ENCODE peak calls at places on chromosomes 1 and 21, in six cellular contexts. H, I, V, M, C and S are unnamed samples. For H3K9me3, the result is how much of the 10 kb centered on the place peaks cover.

GRCh38 chr1:184686540-184686939 is 68.1 kb downstream of the EDEM3 start:
- DNase-seq in H (no peak), I (no peak), V (no peak), M (no peak), C (no peak), S (no peak)

GRCh38 chr1:208731976-208732821 is 488.0 kb upstream of the PLXNA2 start:
- DNase-seq in H (no peak), I (no peak), V (peak), M (no peak), C (no peak), S (no peak)

GRCh38 chr1:35120458-35121133 is 41.4 kb downstream of the ZMYM1 start:
- DNase-seq in H (no peak), I (no peak), V (peak), M (no peak), C (no peak), S (no peak)

GRCh38 chr1:154493276-154493675 is 8.7 kb upstream of the TDRD10 start:
- DNase-seq in H (no peak), I (no peak), V (no peak), M (no peak), C (peak), S (no peak)

GRCh38 chr1:10283318-10283984 is 73.1 kb downstream of the KIF1B start:
- DNase-seq in H (no peak), I (no peak), V (peak), M (no peak), C (no peak), S (no peak)

GRCh38 chr21:45864436-45864835 is 117.1 kb upstream of the COL6A1 start:
- DNase-seq in H (no peak), I (no peak), V (peak), M (no peak), C (no peak), S (no peak)

GRCh38 chr1:109493805-109494539 is at the start of gene CYB561D1:
- DNase-seq in H (no peak), I (peak), V (peak), M (peak), C (peak), S (peak)

GRCh38 chr21:36320421-36321324 is 676 bp downstream of the MORC3 start:
- DNase-seq in H (peak), I (no peak), V (peak), M (peak), C (peak), S (peak)

GRCh38 chr1:94745742-94746141 is 74.4 kb upstream of the SLC44A3 start:
- DNase-seq in H (no peak), I (no peak), V (no peak), M (no peak), C (no peak), S (no peak)

DNA sequence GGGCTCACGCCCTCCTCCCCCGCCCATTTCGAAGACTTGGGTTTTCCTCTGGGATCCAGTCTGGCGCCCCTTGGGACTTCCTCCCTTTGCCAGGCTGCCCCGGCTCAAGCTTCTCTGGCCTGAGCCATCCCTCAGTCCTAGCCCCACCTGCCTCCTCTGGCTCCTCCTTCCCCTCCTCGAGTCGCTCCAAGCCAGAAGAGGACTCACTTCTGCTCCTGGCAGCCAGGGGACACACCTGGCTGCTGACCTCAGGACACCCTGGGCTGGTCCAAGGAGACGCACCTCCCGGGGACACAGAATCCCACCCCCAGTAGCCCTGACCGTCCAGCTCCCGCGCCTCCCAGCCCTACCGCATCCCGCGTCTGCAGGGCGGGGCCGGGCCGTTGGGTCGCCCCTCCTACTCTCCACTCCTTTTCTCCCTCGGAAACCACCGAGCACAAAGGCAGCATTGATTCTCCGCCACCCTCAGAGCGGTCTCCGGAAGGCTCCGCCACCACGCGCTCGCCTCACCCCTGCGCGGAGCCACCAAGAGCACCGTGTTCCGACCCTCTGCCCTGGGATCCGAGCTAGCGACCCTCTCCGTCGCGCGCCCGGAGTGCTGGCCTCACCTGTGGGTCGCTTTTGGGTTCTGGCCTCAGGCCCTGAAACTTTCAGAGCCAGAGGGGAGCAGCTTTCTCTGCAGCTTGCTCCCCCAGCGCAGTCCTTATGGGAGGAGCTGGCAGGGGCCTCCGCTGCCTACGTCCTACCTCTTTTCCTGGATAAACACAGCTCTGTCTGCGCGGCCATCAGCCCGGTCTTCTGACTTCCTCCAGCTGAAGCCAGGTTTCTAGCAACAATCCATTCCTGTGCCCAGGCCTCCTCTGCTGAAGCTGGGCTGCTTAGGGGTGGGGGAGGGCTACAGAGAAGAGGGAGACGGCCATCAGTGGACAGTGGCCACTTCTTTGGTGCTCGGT is at the start of gene C2CD4D:
- DNase-seq in H (no peak), I (peak), V (no peak), M (peak), C (peak), S (peak)
- TF ChIP-seq CTCF in H (no peak), I (no peak), V (no peak), M (no peak), C (no peak), S (peak)

GRCh38 chr1:152356736-152357135 is 3.1 kb downstream of the FLG2 start:
- DNase-seq in H (no peak), I (no peak), V (no peak), M (no peak), C (no peak), S (no peak)

GRCh38 chr1:152359906-152360305 is at the start of gene FLG2:
- DNase-seq in H (no peak), I (no peak), V (no peak), M (no peak), C (no peak), S (no peak)
- H3K9me3 ChIP-seq in H (under half), I (under half), V (under half), M (under half), C (under half), S (under half)

GRCh38 chr1:31627301-31627929 is 9.9 kb downstream of the HCRTR1 start:
- DNase-seq in H (no peak), I (no peak), V (no peak), M (no peak), C (peak), S (peak)

GRCh38 chr1:31625561-31626272 is 8.2 kb downstream of the HCRTR1 start:
- DNase-seq in H (no peak), I (no peak), V (peak), M (no peak), C (no peak), S (no peak)

GRCh38 chr1:31627930-31628421 is 10.5 kb downstream of the HCRTR1 start:
- DNase-seq in H (no peak), I (no peak), V (peak), M (no peak), C (peak), S (peak)

GRCh38 chr1:31625180-31625514 is 7.7 kb downstream of the HCRTR1 start:
- DNase-seq in H (no peak), I (no peak), V (no peak), M (no peak), C (no peak), S (no peak)

GRCh38 chr1:31626451-31627202 is 9.1 kb downstream of the HCRTR1 start:
- DNase-seq in H (no peak), I (no peak), V (peak), M (no peak), C (no peak), S (no peak)
- H3K4me3 ChIP-seq in H (no peak), I (no peak), V (no peak), M (no peak), C (no peak), S (no peak)

GRCh38 chr1:200973937-200974657 is 49.4 kb downstream of the KIF21B start:
- DNase-seq in H (no peak), I (no peak), V (no peak), M (no peak), C (no peak), S (no peak)
- TF ChIP-seq CTCF in H (no peak), I (no peak), V (no peak), M (no peak), C (no peak), S (no peak)

GRCh38 chr1:49229555-49229954 is 452.9 kb upstream of the BEND5 start:
- DNase-seq in H (no peak), I (no peak), V (peak), M (no peak), C (no peak), S (no peak)

GRCh38 chr1:49226758-49227157 is 450.1 kb upstream of the BEND5 start:
- DNase-seq in H (no peak), I (no peak), V (no peak), M (no peak), C (no peak), S (no peak)

DNA sequence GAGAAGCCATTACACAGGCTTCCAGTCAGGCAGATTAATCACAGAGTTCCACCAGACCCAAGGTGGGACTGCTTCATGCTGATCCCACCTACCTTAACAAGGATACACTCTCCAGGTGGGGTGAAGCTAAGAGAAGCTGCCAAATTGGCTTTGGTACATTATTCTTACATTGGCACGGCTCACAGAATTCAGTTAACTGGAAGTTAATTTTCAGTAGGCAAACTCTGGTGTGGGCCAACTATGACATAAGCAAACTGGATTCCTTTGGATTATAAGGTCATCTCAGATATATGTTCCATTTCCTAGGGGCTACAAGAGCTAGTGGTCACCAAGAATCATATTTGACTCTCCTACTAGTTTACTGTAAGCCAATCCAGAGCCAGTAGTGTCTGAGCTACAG is 448.8 kb upstream of the BEND5 start:
- DNase-seq in H (no peak), I (no peak), V (no peak), M (no peak), C (no peak), S (no peak)
- H3K9me3 ChIP-seq in H (under half), I (under half), V (under half), M (under half), C (under half), S (under half)

DNA sequence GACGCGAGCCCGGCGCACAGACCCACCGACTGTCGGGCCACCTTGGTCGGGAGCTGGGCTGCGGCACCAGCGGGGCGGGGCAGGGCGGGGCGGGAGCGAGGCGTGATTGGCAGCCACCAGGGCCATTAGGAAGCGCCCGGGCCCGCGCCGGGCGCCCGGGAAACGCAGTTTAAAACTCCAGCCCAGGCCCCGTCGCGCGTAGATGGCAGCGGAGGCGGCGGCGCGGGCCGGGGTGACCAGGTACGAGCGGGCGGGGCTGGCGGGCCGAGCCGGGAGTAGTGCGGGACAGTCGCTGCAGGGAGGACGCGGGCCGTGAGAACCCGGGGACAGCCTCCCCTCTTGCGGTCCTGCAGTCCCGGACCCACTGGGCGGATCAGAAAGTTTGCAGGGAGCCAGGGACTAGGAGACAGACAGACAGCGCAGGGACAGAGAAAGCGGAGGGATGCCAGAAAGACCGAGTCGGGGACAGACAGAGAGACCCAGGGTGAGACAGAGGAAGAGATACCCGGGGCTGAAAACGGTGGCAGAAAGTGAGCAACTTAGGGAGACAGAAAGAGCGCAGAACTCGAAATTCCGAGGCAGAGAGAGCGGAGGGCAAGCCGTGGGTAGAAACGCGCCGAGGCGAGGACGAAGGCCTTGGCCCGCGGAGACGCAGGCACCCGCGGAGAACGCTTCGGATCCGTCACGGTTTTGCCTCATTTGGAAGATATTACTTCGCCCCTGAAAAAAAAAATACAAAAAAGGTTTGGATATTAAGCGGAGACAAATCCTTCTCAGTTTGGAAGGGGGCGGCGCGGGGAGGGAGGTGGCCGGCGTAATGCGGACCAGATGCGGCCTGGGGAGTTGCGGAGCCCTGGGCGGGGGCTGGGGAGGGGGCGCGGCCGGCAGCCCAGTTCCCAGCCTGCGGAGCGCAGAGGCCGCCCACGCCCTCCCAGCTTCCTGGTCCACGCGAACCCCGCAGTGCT is at the start of gene DMBX1:
- DNase-seq in H (no peak), I (no peak), V (no peak), M (peak), C (peak), S (peak)
- H3K4me3 ChIP-seq in H (no peak), I (no peak), V (no peak), M (peak), C (no peak), S (peak)

GRCh38 chr1:223345720-223346119 is 18.3 kb downstream of the SUSD4 start:
- DNase-seq in H (no peak), I (no peak), V (no peak), M (no peak), C (no peak), S (no peak)
- TF ChIP-seq CTCF in H (no peak), I (no peak), V (no peak), M (no peak), C (no peak), S (no peak)

DNA sequence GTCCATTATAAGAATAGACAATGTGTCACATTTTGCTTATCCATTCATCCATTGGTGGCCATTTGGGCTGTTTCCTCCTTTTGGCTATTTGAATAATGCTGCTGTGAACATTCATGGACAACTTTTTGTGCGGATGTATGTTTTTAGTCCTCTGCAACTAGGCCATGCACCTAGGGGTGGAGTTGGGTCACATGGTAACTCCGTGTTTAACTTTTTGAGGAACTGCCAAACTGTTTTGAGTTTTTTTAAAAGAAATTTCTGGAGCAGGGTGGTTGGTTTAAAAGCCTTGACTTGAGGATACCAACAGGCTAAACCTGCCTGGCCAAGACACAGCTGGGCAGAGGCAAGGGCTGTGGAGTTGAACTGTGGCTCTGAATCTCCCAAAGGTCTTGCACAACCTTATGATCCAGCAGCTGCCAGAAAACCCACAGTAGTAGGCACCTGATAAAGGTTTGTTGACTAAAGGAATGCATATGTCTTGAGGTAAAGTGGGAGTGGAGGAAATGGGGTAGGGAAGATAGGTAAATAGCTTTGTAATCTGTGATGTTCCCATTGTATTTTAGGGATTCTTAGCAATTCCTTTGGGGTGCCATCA is 5.6 kb upstream of the RPTN start:
- DNase-seq in H (no peak), I (no peak), V (no peak), M (no peak), C (no peak), S (no peak)
- H3K9me3 ChIP-seq in H (under half), I (under half), V (under half), M (under half), C (under half), S (under half)

DNA sequence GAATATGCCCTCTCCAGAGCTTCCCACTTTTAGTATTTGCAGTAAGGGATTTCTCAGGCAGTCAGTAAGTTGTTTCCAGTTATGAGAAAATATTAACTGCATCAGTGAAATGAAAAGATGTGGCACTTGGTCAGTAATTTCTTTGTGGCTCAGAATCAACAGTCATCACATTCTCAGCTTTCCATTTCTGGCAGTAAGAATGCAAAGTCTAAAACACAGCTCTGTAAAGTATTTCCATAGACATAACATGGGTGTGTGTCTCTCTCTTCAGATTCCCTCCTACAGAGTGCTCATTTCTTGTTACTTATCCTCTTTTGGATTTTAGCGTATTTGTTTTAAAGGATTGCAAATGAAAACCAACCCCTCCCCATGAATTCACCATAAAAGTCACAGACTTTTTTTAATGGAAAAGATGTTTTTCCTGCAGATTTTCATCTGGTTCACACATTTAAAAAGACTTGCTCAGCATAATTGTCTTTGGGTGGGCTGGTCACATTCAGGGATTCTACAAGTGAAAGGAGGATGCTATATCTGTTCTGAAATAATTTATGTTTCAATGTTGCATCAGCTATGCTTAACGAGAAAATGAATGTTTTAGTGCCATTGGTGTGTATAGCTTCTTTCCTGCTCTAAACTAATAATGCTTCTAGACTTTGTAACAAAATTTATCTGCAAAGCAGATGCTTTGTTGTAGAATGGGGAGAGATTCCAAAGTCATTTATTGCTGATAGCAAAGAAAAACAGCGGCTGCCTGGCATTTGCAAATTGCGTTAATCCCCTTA is 34.5 kb upstream of the CD55 start:
- DNase-seq in H (no peak), I (no peak), V (peak), M (no peak), C (no peak), S (no peak)
- H3K4me3 ChIP-seq in H (no peak), I (no peak), V (no peak), M (no peak), C (no peak), S (no peak)